ENCODE peak calls at places on chromosomes 16 and 17, in eight cellular contexts. A is transverse colon; P is A549; L is adrenal gland; T is fibroblast of lung; D is CD4-positive, alpha-beta T cell; K is foreskin fibroblast; W is left lung. J is an unnamed sample.
A peak's percentile ranks its signal among the peaks of the same experiment; 100 is the strongest.

GRCh38 chr17:40419559-40420331 is 2.0 kb upstream of the TOP2A start:
- DNase-seq in W (no peak), A (no peak), D (no peak), L (peak; percentile 20), P (no peak), K (no peak), T (no peak), J (no peak)

GRCh38 chr16:81313731-81314602 is 795 bp upstream of the GAN start:
- DNase-seq in A (no peak), K (peak; percentile 15), T (peak; percentile 64), D (no peak), L (no peak), W (no peak), P (no peak), J (no peak)

GRCh38 chr16:57890752-57891111 is 80.2 kb downstream of the CNGB1 start:
- DNase-seq in D (no peak), P (no peak), T (peak; percentile 23), K (no peak), W (no peak), A (no peak), L (no peak), J (no peak)

GRCh38 chr17:57490890-57491289 is 234.6 kb downstream of the MSI2 start:
- DNase-seq in A (no peak), P (no peak), D (no peak), T (no peak), W (no peak), K (no peak), L (no peak), J (no peak)

GRCh38 chr17:22669721-22670120 is 977.4 kb downstream of the KCNJ18 start:
- DNase-seq in L (no peak), K (no peak), T (no peak), D (no peak), W (no peak), A (no peak), P (no peak), J (no peak)

GRCh38 chr17:9241774-9242496 is 220.6 kb downstream of the NTN1 start:
- DNase-seq in L (no peak), A (no peak), T (no peak), P (no peak), W (no peak), K (no peak), D (no peak), J (no peak)

GRCh38 chr17:28618464-28618863 is 4.5 kb upstream of the RSKR start:
- DNase-seq in K (no peak), A (no peak), T (no peak), W (no peak), L (no peak), P (no peak), D (no peak), J (no peak)

GRCh38 chr17:52106070-52106469 is 52.4 kb downstream of the CA10 start:
- DNase-seq in D (no peak), K (peak; percentile 0), P (no peak), L (no peak), T (no peak), W (no peak), A (no peak), J (no peak)

GRCh38 chr17:40615295-40615988 is 32.2 kb downstream of the SMARCE1 start:
- DNase-seq in D (peak; percentile 53), T (peak; percentile 35), L (peak; percentile 44), K (peak; percentile 65), W (peak; percentile 50), P (peak; percentile 84), A (peak; percentile 59), J (no peak)

GRCh38 chr17:67365762-67366192 is 600 bp downstream of the PSMD12 start:
- DNase-seq in D (no peak), W (no peak), L (peak; percentile 53), A (no peak), T (peak; percentile 80), K (peak; percentile 76), P (peak; percentile 41), J (no peak)

GRCh38 chr17:8225813-8226535 is 15.6 kb upstream of the AURKB start:
- DNase-seq in L (peak; percentile 67), D (peak; percentile 62), P (peak; percentile 92), A (peak; percentile 54), K (peak; percentile 88), W (peak; percentile 52), T (peak; percentile 79), J (peak; percentile 44)

GRCh38 chr17:15513058-15513858 is 45.8 kb upstream of the CDRT4 start:
- DNase-seq in T (peak; percentile 82), P (no peak), K (peak; percentile 61), A (no peak), W (no peak), D (no peak), L (no peak), J (no peak)

GRCh38 chr17:63774982-63775290 is 966 bp downstream of the DDX42 start:
- DNase-seq in L (no peak), W (no peak), T (peak; percentile 12), D (no peak), P (no peak), A (no peak), K (peak; percentile 27), J (no peak)

GRCh38 chr17:61368049-61368831 is 31.4 kb upstream of the TBX2 start:
- DNase-seq in D (no peak), A (no peak), L (no peak), T (no peak), P (no peak), K (no peak), W (no peak), J (no peak)

GRCh38 chr17:47253541-47254402 is at the start of gene ITGB3:
- DNase-seq in L (peak; percentile 73), W (peak; percentile 72), T (peak; percentile 79), K (peak; percentile 93), P (peak; percentile 83), D (peak; percentile 50), A (peak; percentile 79), J (peak; percentile 47)
- TF ChIP-seq CTCF in L (no peak), W (no peak), T (peak; percentile 16), K (peak; percentile 37), P (peak; percentile 63), D (no peak), A (peak; percentile 39), J (no peak)

GRCh38 chr17:45283711-45284110 is 21.8 kb upstream of the SPATA32 start:
- DNase-seq in W (no peak), L (peak; percentile 13), A (no peak), K (no peak), T (no peak), D (no peak), P (no peak), J (no peak)

GRCh38 chr17:45286286-45286685 is 24.4 kb upstream of the SPATA32 start:
- DNase-seq in D (no peak), W (no peak), P (no peak), A (no peak), T (no peak), K (no peak), L (no peak), J (no peak)

GRCh38 chr17:45282683-45283644 is 21.1 kb upstream of the SPATA32 start:
- DNase-seq in W (peak; percentile 82), P (no peak), D (no peak), A (no peak), K (peak; percentile 74), T (peak; percentile 86), L (no peak), J (no peak)

GRCh38 chr17:45287526-45288264 is 25.8 kb upstream of the SPATA32 start:
- DNase-seq in A (no peak), P (no peak), T (no peak), L (peak; percentile 44), W (no peak), D (no peak), K (peak; percentile 75), J (no peak)

DNA sequence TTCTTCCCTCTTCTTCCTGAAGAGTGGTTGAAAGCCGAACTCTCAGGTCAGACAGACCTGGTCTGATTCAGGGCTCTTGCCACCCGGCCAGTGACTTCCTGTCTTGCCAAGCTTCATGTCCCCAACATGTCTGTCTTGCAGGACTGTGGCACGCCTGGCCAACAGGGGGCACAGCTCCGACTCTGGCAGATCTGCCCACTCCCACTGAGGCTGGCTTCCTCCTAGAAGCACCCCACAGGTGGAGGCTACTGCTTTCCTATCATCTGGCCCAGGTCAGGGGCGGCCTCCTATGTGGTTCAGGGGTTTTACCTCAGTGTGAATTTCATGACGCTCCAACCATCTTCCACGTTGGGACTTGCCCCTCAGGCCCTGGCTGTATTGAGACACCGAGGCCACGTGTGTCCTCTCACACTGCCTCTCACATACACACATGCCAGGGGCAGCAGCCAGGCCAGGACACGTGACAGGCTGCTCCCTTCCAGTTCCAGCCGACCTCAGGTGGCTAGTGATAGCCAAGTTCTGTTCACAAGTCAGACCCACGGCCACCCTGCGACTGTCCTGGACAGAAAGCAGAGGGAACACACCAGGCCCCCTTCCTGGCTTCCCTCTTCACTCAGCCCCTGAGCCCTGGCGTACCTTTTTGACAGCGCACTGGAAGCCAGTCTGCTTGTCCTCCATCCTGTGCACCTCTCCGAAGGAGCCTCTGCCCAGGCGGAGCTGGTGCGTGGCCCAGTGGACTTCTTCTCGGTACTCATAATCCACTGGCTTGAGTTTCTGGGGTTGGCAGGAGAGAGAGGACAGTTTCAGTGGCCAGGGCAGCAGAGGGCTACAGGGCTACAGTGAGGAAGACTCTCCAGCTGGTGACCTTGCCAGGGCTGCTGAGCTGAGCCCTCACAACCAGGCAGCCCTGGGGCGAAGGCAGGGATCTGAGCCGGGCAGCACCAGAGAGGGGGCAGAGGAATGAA is 22.6 kb upstream of the SPATA32 start:
- DNase-seq in A (no peak), W (no peak), T (no peak), L (peak; percentile 18), D (peak; percentile 47), K (no peak), P (peak; percentile 65), J (no peak)
- TF ChIP-seq CTCF in A (peak; percentile 31), W (no peak), T (no peak), L (no peak), D (no peak), K (peak; percentile 31), P (peak; percentile 44), J (no peak)

GRCh38 chr16:27801259-27801945 is 251.5 kb downstream of the KATNIP start:
- DNase-seq in D (no peak), K (peak; percentile 39), W (no peak), P (no peak), L (no peak), T (no peak), A (no peak), J (no peak)

GRCh38 chr16:27799866-27800265 is 249.9 kb downstream of the KATNIP start:
- DNase-seq in P (no peak), A (no peak), K (no peak), D (no peak), L (no peak), T (no peak), W (no peak), J (no peak)

GRCh38 chr16:27802664-27803450 is 252.9 kb downstream of the KATNIP start:
- DNase-seq in D (no peak), P (no peak), A (no peak), T (no peak), W (no peak), L (no peak), K (no peak), J (no peak)

GRCh38 chr16:27798241-27798640 is 248.3 kb downstream of the KATNIP start:
- DNase-seq in D (no peak), W (no peak), L (no peak), T (no peak), A (no peak), P (no peak), K (no peak), J (no peak)

GRCh38 chr16:27800817-27801216 is 250.9 kb downstream of the KATNIP start:
- DNase-seq in P (no peak), L (no peak), K (no peak), A (no peak), T (no peak), W (no peak), D (no peak), J (no peak)
- TF ChIP-seq CTCF in P (no peak), L (no peak), K (no peak), A (no peak), T (no peak), W (no peak), D (no peak), J (no peak)

GRCh38 chr16:22007159-22007508 is 777 bp upstream of the MOSMO start:
- DNase-seq in P (no peak), D (no peak), K (no peak), A (no peak), W (no peak), T (no peak), L (no peak), J (no peak)
- TF ChIP-seq CTCF in P (no peak), D (no peak), K (no peak), A (no peak), W (no peak), T (no peak), L (no peak), J (no peak)